ENCODE peak calls at places on chromosomes 16 and 17, in ten cellular contexts. E is GM06990, N is kidney epithelial cell, G is GM13976, S is NB4, O is omental fat pad, X is Caco-2, V is mammary epithelial cell, A is AG10803, W is A549. B is an unnamed sample.

GRCh38 chr16:68346892-68347480 is 36.2 kb downstream of the PRMT7 start:
- DNase-seq in E (no peak), N (no peak), G (no peak), S (no peak), O (no peak), X (no peak), V (no peak), A (no peak), W (no peak), B (no peak)

GRCh38 chr16:17275076-17275732 is 195.6 kb downstream of the XYLT1 start:
- DNase-seq in E (no peak), N (peak), G (no peak), S (no peak), O (no peak), X (peak), V (peak), A (no peak), W (peak), B (no peak)

GRCh38 chr17:76369804-76370203 is 14.6 kb upstream of the SPHK1 start:
- DNase-seq in E (no peak), N (no peak), G (no peak), S (no peak), O (no peak), X (no peak), V (no peak), A (no peak), W (no peak), B (no peak)

GRCh38 chr17:65743313-65743665 is 181.8 kb upstream of the AXIN2 start:
- DNase-seq in E (no peak), N (no peak), G (no peak), S (no peak), O (no peak), X (no peak), V (no peak), A (peak), W (no peak), B (no peak)

GRCh38 chr17:249236-249993 is 68.0 kb upstream of the DOC2B start:
- DNase-seq in E (no peak), N (no peak), G (no peak), S (no peak), O (no peak), X (no peak), V (no peak), A (no peak), W (no peak), B (no peak)

GRCh38 chr16:64864232-64864803 is 257.5 kb downstream of the CDH11 start:
- DNase-seq in E (no peak), N (peak), G (no peak), S (no peak), O (no peak), X (no peak), V (peak), A (peak), W (no peak), B (no peak)

GRCh38 chr17:69317625-69318024 is 9.3 kb downstream of the ABCA5 start:
- DNase-seq in E (no peak), N (no peak), G (no peak), S (no peak), O (no peak), X (no peak), V (no peak), A (no peak), W (no peak), B (no peak)

GRCh38 chr16:12341423-12341822 is 364.9 kb downstream of the SNX29 start:
- DNase-seq in E (no peak), N (peak), G (no peak), S (no peak), O (no peak), X (no peak), V (peak), A (peak), W (peak), B (no peak)

GRCh38 chr17:28624148-28624547 is 10.2 kb upstream of the RSKR start:
- DNase-seq in E (no peak), N (no peak), G (no peak), S (no peak), O (no peak), X (no peak), V (no peak), A (no peak), W (no peak), B (no peak)

GRCh38 chr17:17156107-17156506 is 50.0 kb downstream of the PLD6 start:
- DNase-seq in E (no peak), N (peak), G (no peak), S (no peak), O (no peak), X (no peak), V (peak), A (peak), W (no peak), B (no peak)

GRCh38 chr16:30758988-30759461 is 2.8 kb downstream of the CFAP119 start:
- DNase-seq in E (no peak), N (no peak), G (no peak), S (peak), O (no peak), X (no peak), V (no peak), A (no peak), W (no peak), B (no peak)

GRCh38 chr16:66212426-66212825 is 154.1 kb upstream of the CDH5 start:
- DNase-seq in E (no peak), N (no peak), G (no peak), S (no peak), O (no peak), X (no peak), V (no peak), A (no peak), W (no peak), B (no peak)

GRCh38 chr16:78900039-78900811 is 700.3 kb downstream of the MAF start:
- DNase-seq in E (no peak), N (no peak), G (no peak), S (no peak), O (no peak), X (no peak), V (no peak), A (no peak), W (no peak), B (no peak)

GRCh38 chr17:67136191-67137025 is 92.1 kb downstream of the CACNG1 start:
- DNase-seq in E (no peak), N (no peak), G (no peak), S (no peak), O (no peak), X (no peak), V (no peak), A (no peak), W (no peak), B (no peak)

GRCh38 chr17:82520041-82520910 is 744 bp downstream of the FOXK2 start:
- DNase-seq in E (peak), N (no peak), G (peak), S (peak), O (no peak), X (peak), V (peak), A (no peak), W (no peak), B (no peak)

GRCh38 chr17:11779906-11780305 is 181.6 kb downstream of the DNAH9 start:
- DNase-seq in E (no peak), N (no peak), G (no peak), S (no peak), O (no peak), X (no peak), V (no peak), A (no peak), W (no peak), B (no peak)

GRCh38 chr17:77483128-77483598 is 342.4 kb downstream of the SEC14L1 start:
- DNase-seq in E (no peak), N (no peak), G (no peak), S (no peak), O (no peak), X (no peak), V (no peak), A (no peak), W (no peak), B (no peak)

GRCh38 chr16:84836967-84837366 is 17.2 kb downstream of the CRISPLD2 start:
- DNase-seq in E (no peak), N (no peak), G (no peak), S (no peak), O (no peak), X (no peak), V (no peak), A (no peak), W (no peak), B (no peak)

GRCh38 chr16:82260212-82260795 is 90.3 kb upstream of the MPHOSPH6 start:
- DNase-seq in E (no peak), N (no peak), G (no peak), S (no peak), O (no peak), X (no peak), V (peak), A (no peak), W (no peak), B (no peak)

GRCh38 chr17:71111460-71111859 is 942.1 kb downstream of the KCNJ2 start:
- DNase-seq in E (no peak), N (no peak), G (no peak), S (no peak), O (no peak), X (peak), V (no peak), A (no peak), W (no peak), B (no peak)

GRCh38 chr17:43324205-43324893 is 74.4 kb upstream of the ARL4D start:
- DNase-seq in E (peak), N (peak), G (no peak), S (no peak), O (no peak), X (no peak), V (no peak), A (peak), W (peak), B (no peak)

GRCh38 chr16:73166972-73167550 is 119.1 kb upstream of the ZFHX3 start:
- DNase-seq in E (no peak), N (no peak), G (no peak), S (no peak), O (no peak), X (no peak), V (peak), A (peak), W (no peak), B (no peak)

GRCh38 chr17:78674595-78675315 is 97.6 kb upstream of the DNAH17 start:
- DNase-seq in E (no peak), N (no peak), G (no peak), S (peak), O (no peak), X (no peak), V (no peak), A (no peak), W (no peak), B (no peak)

GRCh38 chr16:8581923-8582580 is 8.3 kb downstream of the TMEM114 start:
- DNase-seq in E (no peak), N (peak), G (peak), S (peak), O (no peak), X (no peak), V (no peak), A (no peak), W (no peak), B (no peak)

GRCh38 chr17:77717941-77718668 is 240.4 kb upstream of the TNRC6C start:
- DNase-seq in E (no peak), N (no peak), G (no peak), S (no peak), O (no peak), X (no peak), V (no peak), A (no peak), W (no peak), B (no peak)

GRCh38 chr17:75011788-75012319 is 616 bp upstream of the MRPL58 start:
- DNase-seq in E (no peak), N (no peak), G (no peak), S (no peak), O (no peak), X (no peak), V (no peak), A (peak), W (no peak), B (no peak)

GRCh38 chr16:72162105-72162680 is 9.8 kb downstream of the PMFBP1 start:
- DNase-seq in E (no peak), N (no peak), G (no peak), S (peak), O (no peak), X (no peak), V (no peak), A (no peak), W (no peak), B (no peak)

GRCh38 chr16:11136600-11136999 is 119.4 kb downstream of the SOCS1 start:
- DNase-seq in E (no peak), N (no peak), G (no peak), S (peak), O (no peak), X (no peak), V (peak), A (peak), W (no peak), B (no peak)

GRCh38 chr16:53495325-53495724 is 7.7 kb downstream of the AKTIP start:
- DNase-seq in E (no peak), N (no peak), G (no peak), S (no peak), O (no peak), X (no peak), V (no peak), A (no peak), W (no peak), B (no peak)
- TF ChIP-seq CTCF in E (no peak), N (peak), G (no peak), S (no peak), O (no peak), X (no peak), V (peak), A (no peak), W (no peak), B (no peak)

GRCh38 chr17:51455931-51456330 is 195.6 kb downstream of the UTP18 start:
- DNase-seq in E (no peak), N (no peak), G (no peak), S (no peak), O (no peak), X (no peak), V (no peak), A (no peak), W (no peak), B (no peak)

GRCh38 chr17:51467336-51467735 is 207.0 kb downstream of the UTP18 start:
- DNase-seq in E (no peak), N (no peak), G (no peak), S (no peak), O (no peak), X (no peak), V (no peak), A (no peak), W (no peak), B (no peak)

GRCh38 chr17:51456942-51457341 is 196.6 kb downstream of the UTP18 start:
- DNase-seq in E (no peak), N (no peak), G (no peak), S (no peak), O (no peak), X (no peak), V (no peak), A (no peak), W (peak), B (no peak)

DNA sequence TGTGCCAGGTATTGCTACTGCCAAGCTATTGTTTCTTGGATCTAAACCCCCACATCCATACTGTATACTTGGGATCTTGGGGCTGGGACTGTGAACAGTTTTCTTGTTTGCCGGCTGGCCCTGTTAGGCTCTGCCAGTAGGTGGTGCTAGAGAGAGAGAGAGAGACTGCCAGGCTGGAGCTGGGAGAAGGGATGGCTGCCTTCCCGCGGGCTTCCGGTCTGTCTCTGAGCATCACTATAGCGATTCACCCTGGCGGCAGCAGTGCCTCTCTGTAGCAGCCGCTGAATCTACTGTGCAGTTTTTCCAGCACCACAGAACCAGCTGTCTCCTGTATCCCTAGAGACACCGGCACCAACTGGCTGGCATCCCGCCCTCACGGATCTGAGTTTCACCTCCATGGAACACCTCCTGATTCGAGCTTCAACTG is 201.2 kb downstream of the UTP18 start:
- DNase-seq in E (no peak), N (no peak), G (peak), S (peak), O (peak), X (peak), V (peak), A (peak), W (peak), B (peak)
- TF ChIP-seq CTCF in E (peak), N (peak), G (peak), S (peak), O (no peak), X (peak), V (peak), A (peak), W (peak), B (peak)

DNA sequence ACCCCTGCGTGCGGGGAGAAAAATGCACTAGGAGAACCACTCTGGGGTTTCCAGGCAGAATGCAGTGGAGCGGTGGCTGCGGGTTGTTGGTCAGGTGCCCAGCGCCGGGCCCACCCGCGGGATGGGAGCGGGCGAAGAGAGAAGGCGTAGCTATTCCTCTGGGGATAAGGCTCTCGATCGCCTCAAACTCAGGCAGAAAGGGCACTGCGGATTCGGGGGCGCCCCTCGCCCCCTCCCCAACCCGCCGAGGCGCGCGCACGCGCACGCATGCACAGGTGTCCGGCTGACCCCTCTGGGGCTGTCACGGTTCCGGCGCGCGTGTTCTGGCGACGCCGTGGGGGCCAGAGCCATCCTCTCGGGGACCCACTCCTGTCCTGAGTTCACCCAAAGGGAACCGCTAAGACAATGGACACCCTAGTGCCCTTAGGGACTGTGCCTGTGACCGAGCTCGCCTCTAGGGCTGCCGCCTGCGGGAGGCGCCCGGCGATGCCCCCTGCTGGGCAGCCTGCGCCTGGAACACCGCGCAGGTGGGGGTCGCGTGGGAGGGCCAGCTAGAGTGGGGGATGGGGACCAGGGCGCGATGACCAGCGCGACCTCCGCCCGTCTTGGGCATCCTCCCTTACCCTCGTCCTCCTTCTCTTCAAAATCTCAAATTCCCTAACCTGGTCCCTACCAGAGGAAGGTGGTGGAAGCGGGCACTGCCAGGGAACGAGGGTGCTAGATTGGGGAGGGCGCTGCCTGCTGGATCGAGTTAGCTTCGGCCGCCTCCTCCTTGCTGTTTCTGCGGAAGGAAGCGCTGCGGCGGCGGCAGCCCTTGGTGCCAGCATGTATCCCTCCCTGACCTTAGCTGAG is 14.4 kb upstream of the CBX8 start:
- DNase-seq in E (peak), N (no peak), G (peak), S (peak), O (no peak), X (peak), V (peak), A (no peak), W (peak), B (peak)
- TF ChIP-seq CTCF in E (peak), N (peak), G (peak), S (peak), O (no peak), X (peak), V (peak), A (peak), W (peak), B (peak)

DNA sequence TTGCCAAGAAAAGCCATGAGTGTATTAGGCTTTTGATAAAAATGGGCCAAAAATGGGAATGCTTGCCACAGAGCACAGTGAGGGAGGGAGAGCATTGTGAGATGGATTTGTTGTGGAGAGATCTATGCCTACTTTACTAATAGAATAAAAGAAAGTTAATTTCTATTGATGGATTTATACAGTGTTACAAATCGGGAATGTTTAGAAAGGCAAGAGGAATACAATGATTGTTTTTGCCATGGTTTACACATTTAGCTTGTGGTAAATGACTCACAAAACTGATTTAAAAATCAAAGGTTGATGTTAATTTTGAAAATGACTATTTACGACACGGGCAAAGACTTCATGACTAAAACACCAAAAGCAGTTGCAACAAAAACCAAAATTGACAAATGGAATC is 16.6 kb downstream of the CCL4 start:
- DNase-seq in E (no peak), N (no peak), G (no peak), S (no peak), O (no peak), X (no peak), V (no peak), A (no peak), W (no peak), B (no peak)
- TF ChIP-seq CTCF in E (no peak), N (no peak), G (no peak), S (no peak), O (no peak), X (no peak), V (no peak), A (no peak), W (no peak), B (no peak)

GRCh38 chr16:89349947-89350633 is 132.6 kb downstream of the ZNF778 start:
- DNase-seq in E (no peak), N (no peak), G (no peak), S (no peak), O (no peak), X (no peak), V (no peak), A (no peak), W (no peak), B (no peak)
- TF ChIP-seq CTCF in E (no peak), N (no peak), G (no peak), S (no peak), O (no peak), X (no peak), V (no peak), A (no peak), W (no peak), B (no peak)

DNA sequence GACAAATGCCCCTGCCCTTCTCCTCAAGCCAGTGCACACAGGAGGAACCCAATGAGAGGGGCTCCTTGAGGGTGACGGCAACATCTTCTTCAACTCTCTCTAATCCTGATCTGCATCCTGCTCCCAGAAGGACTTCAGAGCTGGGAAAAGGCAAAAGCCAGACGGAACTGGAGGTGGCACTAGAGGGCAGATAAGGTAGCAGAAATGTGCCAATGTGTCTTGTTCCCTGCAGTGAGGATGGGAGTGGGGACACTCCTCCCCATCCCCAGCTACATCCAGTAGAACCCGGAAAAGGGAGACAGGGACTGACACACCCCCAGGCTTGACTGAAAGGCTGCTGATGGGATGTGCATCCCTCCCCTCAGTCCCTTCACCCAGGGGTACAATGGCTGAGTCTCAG is 28.5 kb downstream of the SRCIN1 start:
- DNase-seq in E (no peak), N (no peak), G (no peak), S (no peak), O (no peak), X (no peak), V (no peak), A (no peak), W (peak), B (no peak)
- TF ChIP-seq CTCF in E (no peak), N (peak), G (no peak), S (no peak), O (no peak), X (no peak), V (no peak), A (no peak), W (no peak), B (no peak)

DNA sequence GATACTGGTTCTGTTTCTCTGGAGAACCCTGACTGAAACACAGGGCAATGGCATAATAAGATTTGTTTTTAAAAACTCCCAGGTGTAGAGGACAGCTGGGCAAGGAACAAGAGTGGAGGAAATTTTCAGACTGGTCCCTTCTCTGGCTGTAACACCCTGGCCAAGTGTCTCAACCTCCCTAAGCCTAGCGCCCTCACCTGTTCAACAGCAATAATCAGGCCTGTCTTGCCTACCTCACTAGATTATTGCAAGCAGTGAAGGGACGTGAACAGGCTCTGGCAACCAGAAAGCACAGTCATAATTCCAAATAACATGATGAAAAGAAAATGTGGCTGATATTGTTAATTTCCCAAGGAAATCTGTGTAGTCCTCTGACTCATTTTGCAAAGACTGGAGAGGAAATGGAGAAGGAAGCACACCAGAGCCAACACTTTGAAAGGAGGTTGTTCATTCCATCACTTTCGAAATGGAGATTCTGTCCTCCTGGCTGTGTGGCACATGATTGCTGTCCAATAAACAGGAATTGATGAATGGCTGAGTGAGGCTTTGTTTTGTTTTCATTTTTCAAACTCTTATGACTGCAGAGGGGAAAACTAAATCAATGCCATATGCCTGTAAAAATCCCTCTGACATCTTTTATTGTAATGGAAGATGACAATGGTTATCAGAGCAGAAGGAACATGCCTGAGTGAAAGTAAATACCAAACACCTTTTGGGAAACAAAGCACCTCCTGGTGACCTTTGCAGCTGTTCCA is 87.4 kb upstream of the HLF start:
- DNase-seq in E (no peak), N (no peak), G (no peak), S (no peak), O (no peak), X (peak), V (no peak), A (peak), W (peak), B (no peak)
- TF ChIP-seq CTCF in E (peak), N (no peak), G (no peak), S (no peak), O (no peak), X (no peak), V (no peak), A (peak), W (peak), B (no peak)